ENCODE peak calls at places on chromosomes 1 and 21, in eight cellular contexts. One of them, this sample, is unnamed.

GRCh38 chr1:230992100-230992774 is 13.3 kb downstream of the ARV1 start:
- DNase-seq in IMR-90: no peak
- DNase-seq in brain microvascular endothelial cell: no peak
- DNase-seq in HL-60: no peak
- DNase-seq in GM12865: no peak
- DNase-seq in fibroblast of pulmonary artery: no peak
- DNase-seq in stomach: peak
- DNase-seq in ovary: no peak
- DNase-seq in this sample: no peak

GRCh38 chr1:205584732-205585131 is 47.1 kb downstream of the ELK4 start:
- DNase-seq in GM12865: no peak
- DNase-seq in fibroblast of pulmonary artery: no peak
- DNase-seq in brain microvascular endothelial cell: no peak
- DNase-seq in IMR-90: no peak
- DNase-seq in ovary: no peak
- DNase-seq in HL-60: no peak
- DNase-seq in stomach: no peak
- DNase-seq in this sample: peak

GRCh38 chr1:156025873-156026272 is 5.1 kb upstream of the SSR2 start:
- DNase-seq in brain microvascular endothelial cell: peak
- DNase-seq in ovary: no peak
- DNase-seq in IMR-90: peak
- DNase-seq in fibroblast of pulmonary artery: peak
- DNase-seq in stomach: peak
- DNase-seq in HL-60: peak
- DNase-seq in GM12865: peak
- DNase-seq in this sample: peak

GRCh38 chr1:91883470-91883869 is 2.5 kb downstream of the TGFBR3 start:
- DNase-seq in stomach: no peak
- DNase-seq in fibroblast of pulmonary artery: peak
- DNase-seq in ovary: no peak
- DNase-seq in brain microvascular endothelial cell: peak
- DNase-seq in IMR-90: peak
- DNase-seq in GM12865: peak
- DNase-seq in HL-60: no peak
- DNase-seq in this sample: no peak

GRCh38 chr1:211476200-211476849 is 15.6 kb downstream of the RD3 start:
- DNase-seq in GM12865: peak
- DNase-seq in stomach: peak
- DNase-seq in ovary: peak
- DNase-seq in brain microvascular endothelial cell: peak
- DNase-seq in fibroblast of pulmonary artery: peak
- DNase-seq in HL-60: peak
- DNase-seq in IMR-90: peak
- DNase-seq in this sample: peak

GRCh38 chr1:4108741-4109625 is 208.9 kb upstream of the C1orf174 start:
- DNase-seq in GM12865: no peak
- DNase-seq in stomach: no peak
- DNase-seq in HL-60: no peak
- DNase-seq in fibroblast of pulmonary artery: no peak
- DNase-seq in ovary: no peak
- DNase-seq in IMR-90: no peak
- DNase-seq in brain microvascular endothelial cell: no peak
- DNase-seq in this sample: no peak

GRCh38 chr1:21491483-21492170 is 17.6 kb upstream of the ALPL start:
- DNase-seq in brain microvascular endothelial cell: no peak
- DNase-seq in stomach: no peak
- DNase-seq in fibroblast of pulmonary artery: peak
- DNase-seq in GM12865: no peak
- DNase-seq in HL-60: no peak
- DNase-seq in IMR-90: no peak
- DNase-seq in ovary: no peak
- DNase-seq in this sample: no peak

GRCh38 chr1:203799157-203799556 is 3.7 kb downstream of the ZBED6 start:
- DNase-seq in IMR-90: no peak
- DNase-seq in stomach: no peak
- DNase-seq in HL-60: no peak
- DNase-seq in GM12865: no peak
- DNase-seq in brain microvascular endothelial cell: no peak
- DNase-seq in ovary: no peak
- DNase-seq in fibroblast of pulmonary artery: no peak
- DNase-seq in this sample: no peak

GRCh38 chr1:165389609-165390008 is 33.1 kb upstream of the LMX1A start:
- DNase-seq in ovary: no peak
- DNase-seq in stomach: no peak
- DNase-seq in GM12865: no peak
- DNase-seq in brain microvascular endothelial cell: no peak
- DNase-seq in fibroblast of pulmonary artery: no peak
- DNase-seq in IMR-90: no peak
- DNase-seq in HL-60: no peak
- DNase-seq in this sample: no peak

GRCh38 chr1:30874176-30874575 is 34.4 kb downstream of the SDC3 start:
- DNase-seq in stomach: no peak
- DNase-seq in IMR-90: no peak
- DNase-seq in fibroblast of pulmonary artery: no peak
- DNase-seq in HL-60: no peak
- DNase-seq in ovary: no peak
- DNase-seq in brain microvascular endothelial cell: no peak
- DNase-seq in GM12865: no peak
- DNase-seq in this sample: no peak

GRCh38 chr21:43322311-43322710 is 104.6 kb downstream of the SIK1 start:
- DNase-seq in fibroblast of pulmonary artery: no peak
- DNase-seq in HL-60: no peak
- DNase-seq in GM12865: no peak
- DNase-seq in IMR-90: no peak
- DNase-seq in brain microvascular endothelial cell: no peak
- DNase-seq in ovary: no peak
- DNase-seq in stomach: no peak
- DNase-seq in this sample: no peak

GRCh38 chr1:38525343-38525948 is 334.1 kb downstream of the RRAGC start:
- DNase-seq in GM12865: no peak
- DNase-seq in stomach: no peak
- DNase-seq in IMR-90: no peak
- DNase-seq in brain microvascular endothelial cell: no peak
- DNase-seq in HL-60: no peak
- DNase-seq in fibroblast of pulmonary artery: no peak
- DNase-seq in ovary: no peak
- DNase-seq in this sample: no peak

GRCh38 chr1:38526046-38526445 is 333.5 kb downstream of the RRAGC start:
- DNase-seq in ovary: no peak
- DNase-seq in IMR-90: no peak
- DNase-seq in fibroblast of pulmonary artery: no peak
- DNase-seq in HL-60: no peak
- DNase-seq in GM12865: no peak
- DNase-seq in stomach: no peak
- DNase-seq in brain microvascular endothelial cell: no peak
- DNase-seq in this sample: no peak

GRCh38 chr1:38529337-38529860 is 330.2 kb downstream of the RRAGC start:
- DNase-seq in brain microvascular endothelial cell: no peak
- DNase-seq in ovary: no peak
- DNase-seq in GM12865: no peak
- DNase-seq in stomach: no peak
- DNase-seq in IMR-90: no peak
- DNase-seq in HL-60: no peak
- DNase-seq in fibroblast of pulmonary artery: no peak
- DNase-seq in this sample: no peak

GRCh38 chr1:38528600-38528999 is 331.0 kb downstream of the RRAGC start:
- DNase-seq in IMR-90: no peak
- DNase-seq in brain microvascular endothelial cell: no peak
- DNase-seq in stomach: no peak
- DNase-seq in fibroblast of pulmonary artery: no peak
- DNase-seq in HL-60: no peak
- DNase-seq in ovary: no peak
- DNase-seq in GM12865: no peak
- DNase-seq in this sample: no peak

GRCh38 chr1:38527373-38527966 is 332.1 kb downstream of the RRAGC start:
- DNase-seq in ovary: no peak
- DNase-seq in stomach: peak
- DNase-seq in fibroblast of pulmonary artery: no peak
- DNase-seq in HL-60: no peak
- DNase-seq in GM12865: peak
- DNase-seq in brain microvascular endothelial cell: no peak
- DNase-seq in IMR-90: no peak
- DNase-seq in this sample: peak
- H3K4me3 ChIP-seq in ovary: no peak
- H3K4me3 ChIP-seq in stomach: no peak
- H3K4me3 ChIP-seq in fibroblast of pulmonary artery: no peak
- H3K4me3 ChIP-seq in HL-60: no peak
- H3K4me3 ChIP-seq in GM12865: no peak
- H3K4me3 ChIP-seq in brain microvascular endothelial cell: no peak
- H3K4me3 ChIP-seq in IMR-90: no peak
- H3K4me3 ChIP-seq in this sample: no peak

GRCh38 chr21:16308269-16308668 is 578.5 kb downstream of the USP25 start:
- DNase-seq in HL-60: no peak
- DNase-seq in brain microvascular endothelial cell: no peak
- DNase-seq in fibroblast of pulmonary artery: peak
- DNase-seq in GM12865: no peak
- DNase-seq in ovary: no peak
- DNase-seq in stomach: no peak
- DNase-seq in IMR-90: peak
- DNase-seq in this sample: no peak
- H3K4me3 ChIP-seq in HL-60: no peak
- H3K4me3 ChIP-seq in brain microvascular endothelial cell: peak
- H3K4me3 ChIP-seq in fibroblast of pulmonary artery: peak
- H3K4me3 ChIP-seq in GM12865: no peak
- H3K4me3 ChIP-seq in ovary: peak
- H3K4me3 ChIP-seq in stomach: no peak
- H3K4me3 ChIP-seq in IMR-90: no peak
- H3K4me3 ChIP-seq in this sample: no peak

DNA sequence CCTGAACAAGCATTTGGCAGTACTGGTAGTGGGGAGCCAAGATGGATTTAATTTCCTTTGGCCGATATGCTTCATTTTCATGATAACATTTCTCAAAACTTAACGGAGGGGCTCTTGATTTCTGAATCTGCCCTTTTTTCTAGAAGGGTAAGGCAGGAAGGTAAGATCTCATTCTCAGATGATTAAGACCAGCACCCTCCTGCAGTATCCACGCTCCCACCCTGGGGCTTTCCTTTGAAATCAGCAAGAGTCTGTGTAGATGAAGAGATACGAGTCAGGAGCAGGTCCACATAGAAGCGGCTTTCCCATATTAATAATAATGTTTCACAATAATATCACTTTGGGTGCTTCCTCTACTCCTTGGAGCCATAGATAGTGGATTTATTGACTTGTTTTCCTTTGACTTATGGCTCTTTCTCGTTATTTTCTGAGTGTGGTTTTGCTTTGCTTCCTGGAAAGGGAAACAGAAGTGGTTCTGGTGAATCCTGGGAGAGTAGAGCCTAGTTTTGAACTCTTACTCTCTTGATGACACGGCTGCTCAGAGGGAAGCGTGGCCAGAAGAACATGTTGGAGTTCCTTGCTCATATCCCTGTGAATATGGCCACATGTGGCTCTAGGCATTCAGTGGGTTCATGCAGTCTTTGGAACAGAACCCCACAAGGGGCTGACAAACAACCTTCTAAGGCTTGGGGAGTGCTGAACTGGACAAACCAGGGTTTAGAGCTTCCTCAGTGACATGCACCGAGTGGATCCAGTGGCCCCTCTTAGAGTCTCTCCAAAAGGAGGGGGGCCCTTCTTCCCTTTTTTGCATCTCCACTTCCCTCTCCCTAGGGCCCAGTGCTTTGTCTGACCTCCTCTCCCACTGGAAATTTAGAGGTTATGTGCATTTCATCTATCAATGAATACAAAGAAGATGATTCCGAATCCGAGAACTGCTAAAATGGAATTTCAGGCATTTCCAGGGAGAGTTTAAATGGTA is 195.7 kb downstream of the DYRK1A start:
- DNase-seq in brain microvascular endothelial cell: no peak
- DNase-seq in IMR-90: no peak
- DNase-seq in stomach: no peak
- DNase-seq in HL-60: no peak
- DNase-seq in ovary: no peak
- DNase-seq in fibroblast of pulmonary artery: no peak
- DNase-seq in GM12865: no peak
- DNase-seq in this sample: no peak
- H3K4me3 ChIP-seq in brain microvascular endothelial cell: no peak
- H3K4me3 ChIP-seq in IMR-90: no peak
- H3K4me3 ChIP-seq in stomach: no peak
- H3K4me3 ChIP-seq in HL-60: no peak
- H3K4me3 ChIP-seq in ovary: no peak
- H3K4me3 ChIP-seq in fibroblast of pulmonary artery: no peak
- H3K4me3 ChIP-seq in GM12865: no peak
- H3K4me3 ChIP-seq in this sample: no peak

GRCh38 chr1:186189156-186189555 is 185.9 kb downstream of the TPR start:
- DNase-seq in HL-60: no peak
- DNase-seq in fibroblast of pulmonary artery: no peak
- DNase-seq in stomach: no peak
- DNase-seq in IMR-90: no peak
- DNase-seq in ovary: no peak
- DNase-seq in brain microvascular endothelial cell: no peak
- DNase-seq in GM12865: no peak
- DNase-seq in this sample: no peak

GRCh38 chr1:186188736-186189135 is 186.3 kb downstream of the TPR start:
- DNase-seq in stomach: no peak
- DNase-seq in HL-60: no peak
- DNase-seq in fibroblast of pulmonary artery: no peak
- DNase-seq in brain microvascular endothelial cell: no peak
- DNase-seq in ovary: no peak
- DNase-seq in GM12865: no peak
- DNase-seq in IMR-90: peak
- DNase-seq in this sample: no peak

GRCh38 chr1:186187601-186188000 is 187.5 kb downstream of the TPR start:
- DNase-seq in HL-60: no peak
- DNase-seq in ovary: no peak
- DNase-seq in fibroblast of pulmonary artery: no peak
- DNase-seq in IMR-90: no peak
- DNase-seq in GM12865: peak
- DNase-seq in brain microvascular endothelial cell: no peak
- DNase-seq in stomach: no peak
- DNase-seq in this sample: no peak

GRCh38 chr1:186191511-186191910 is 183.5 kb downstream of the TPR start:
- DNase-seq in GM12865: no peak
- DNase-seq in brain microvascular endothelial cell: no peak
- DNase-seq in ovary: no peak
- DNase-seq in HL-60: no peak
- DNase-seq in stomach: no peak
- DNase-seq in IMR-90: no peak
- DNase-seq in fibroblast of pulmonary artery: no peak
- DNase-seq in this sample: no peak

GRCh38 chr1:186188004-186188539 is 187.0 kb downstream of the TPR start:
- DNase-seq in IMR-90: peak
- DNase-seq in stomach: no peak
- DNase-seq in HL-60: no peak
- DNase-seq in brain microvascular endothelial cell: peak
- DNase-seq in ovary: no peak
- DNase-seq in GM12865: no peak
- DNase-seq in fibroblast of pulmonary artery: peak
- DNase-seq in this sample: no peak
- H3K4me3 ChIP-seq in IMR-90: no peak
- H3K4me3 ChIP-seq in stomach: no peak
- H3K4me3 ChIP-seq in HL-60: no peak
- H3K4me3 ChIP-seq in brain microvascular endothelial cell: no peak
- H3K4me3 ChIP-seq in ovary: no peak
- H3K4me3 ChIP-seq in GM12865: no peak
- H3K4me3 ChIP-seq in fibroblast of pulmonary artery: no peak
- H3K4me3 ChIP-seq in this sample: no peak

DNA sequence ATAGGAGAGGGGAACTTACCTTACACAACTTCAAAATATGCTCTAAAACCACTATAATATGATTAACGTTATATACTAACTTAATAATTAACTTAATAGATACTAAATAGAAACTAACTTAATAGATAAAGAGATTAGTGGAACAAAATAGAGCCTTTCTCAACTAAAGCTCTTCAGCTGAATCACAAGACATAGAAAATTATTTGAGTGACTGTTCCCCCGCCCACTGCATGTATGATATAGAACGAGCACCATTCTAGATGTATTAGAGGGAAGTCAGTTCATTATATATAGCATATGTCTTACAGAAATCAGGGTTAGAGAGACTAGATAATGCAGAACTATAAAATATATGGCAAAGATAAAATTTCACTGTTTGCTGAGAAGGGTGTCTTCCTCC is 16.3 kb downstream of the LYPLAL1 start:
- DNase-seq in IMR-90: no peak
- DNase-seq in fibroblast of pulmonary artery: no peak
- DNase-seq in stomach: no peak
- DNase-seq in HL-60: no peak
- DNase-seq in brain microvascular endothelial cell: no peak
- DNase-seq in ovary: no peak
- DNase-seq in GM12865: no peak
- DNase-seq in this sample: no peak
- H3K4me3 ChIP-seq in IMR-90: no peak
- H3K4me3 ChIP-seq in fibroblast of pulmonary artery: no peak
- H3K4me3 ChIP-seq in stomach: no peak
- H3K4me3 ChIP-seq in HL-60: no peak
- H3K4me3 ChIP-seq in brain microvascular endothelial cell: no peak
- H3K4me3 ChIP-seq in ovary: no peak
- H3K4me3 ChIP-seq in GM12865: no peak
- H3K4me3 ChIP-seq in this sample: no peak

This sample was measured in transverse colon.